ENCODE peak calls at places on chromosomes 7 and 10, in four cellular contexts. M, A, B and I are unnamed samples.

GRCh38 chr10:4719040-4719439 is 107.0 kb upstream of the AKR1E2 start:
- DNase-seq in A (no peak), B (no peak), M (no peak), I (no peak)

GRCh38 chr7:117011419-117012260 is 58.3 kb downstream of the ST7 start:
- DNase-seq in B (peak), M (no peak), A (no peak), I (no peak)

GRCh38 chr10:86139066-86139657 is 227.4 kb downstream of the GRID1 start:
- DNase-seq in B (peak), A (peak), M (no peak), I (peak)

GRCh38 chr7:37372750-37373149 is 75.9 kb downstream of the ELMO1 start:
- DNase-seq in B (no peak), M (no peak), A (no peak), I (no peak)

GRCh38 chr7:41312235-41312634 is 390.7 kb downstream of the INHBA start:
- DNase-seq in B (no peak), A (no peak), M (no peak), I (no peak)

GRCh38 chr7:108263364-108263951 is 133.3 kb upstream of the LAMB4 start:
- DNase-seq in A (no peak), M (no peak), B (no peak), I (no peak)

GRCh38 chr10:132884691-132885271 is 57.6 kb downstream of the CFAP46 start:
- DNase-seq in A (no peak), B (no peak), M (peak), I (no peak)

GRCh38 chr7:102024005-102024768 is 206.8 kb downstream of the CUX1 start:
- DNase-seq in B (no peak), M (no peak), A (no peak), I (no peak)

GRCh38 chr7:80392229-80393169 is 119.4 kb downstream of the GNAT3 start:
- DNase-seq in A (no peak), B (no peak), M (no peak), I (no peak)

GRCh38 chr10:26863677-26864076 is 2.9 kb upstream of the ABI1 start:
- DNase-seq in A (no peak), M (no peak), B (no peak), I (no peak)

GRCh38 chr10:62050941-62051433 is 149.5 kb downstream of the ARID5B start:
- DNase-seq in A (no peak), B (peak), M (no peak), I (no peak)

GRCh38 chr10:69324583-69324982 is 46.3 kb downstream of the HK1 start:
- DNase-seq in A (no peak), M (no peak), B (no peak), I (no peak)

GRCh38 chr10:78974409-78975317 is 94.1 kb upstream of the ZMIZ1 start:
- DNase-seq in A (peak), M (no peak), B (peak), I (peak)

GRCh38 chr10:131207584-131208532 is 103.7 kb downstream of the TCERG1L start:
- DNase-seq in M (peak), A (no peak), B (no peak), I (peak)

GRCh38 chr7:29853775-29854174 is 47.5 kb downstream of the WIPF3 start:
- DNase-seq in A (no peak), B (no peak), M (no peak), I (no peak)

GRCh38 chr10:76684968-76685367 is 952.6 kb downstream of the KCNMA1 start:
- DNase-seq in M (no peak), A (no peak), B (no peak), I (no peak)

GRCh38 chr7:93245525-93246432 is 13.6 kb downstream of the VPS50 start:
- DNase-seq in B (peak), M (no peak), A (no peak), I (no peak)

GRCh38 chr7:153061913-153062528 is 302.5 kb downstream of the ACTR3B start:
- DNase-seq in B (peak), M (no peak), A (no peak), I (peak)

GRCh38 chr7:33764752-33765451 is 140.4 kb upstream of the BMPER start:
- DNase-seq in B (no peak), M (no peak), A (no peak), I (no peak)

GRCh38 chr7:117381357-117381756 is 45.9 kb downstream of the ASZ1 start:
- DNase-seq in A (no peak), M (no peak), B (no peak), I (no peak)

GRCh38 chr7:30237271-30237695 is 47.1 kb upstream of the ZNRF2 start:
- DNase-seq in A (no peak), M (no peak), B (no peak), I (no peak)

GRCh38 chr10:66642217-66642616 is 283.6 kb upstream of the LRRTM3 start:
- DNase-seq in M (no peak), B (no peak), A (no peak), I (no peak)

GRCh38 chr7:155020996-155021395 is 18.1 kb upstream of the PAXIP1 start:
- DNase-seq in A (no peak), B (peak), M (no peak), I (peak)

GRCh38 chr7:101390901-101391301 is 28.2 kb downstream of the COL26A1 start:
- DNase-seq in M (no peak), B (peak), A (peak), I (peak)

GRCh38 chr7:116955801-116956514 is 2.7 kb downstream of the ST7 start:
- DNase-seq in M (no peak), A (no peak), B (no peak), I (no peak)

GRCh38 chr10:78770167-78771090 is 298.3 kb upstream of the ZMIZ1 start:
- DNase-seq in A (no peak), B (no peak), M (no peak), I (no peak)

GRCh38 chr10:97333601-97334369 is 744 bp downstream of the FRAT2 start:
- DNase-seq in M (no peak), B (peak), A (peak), I (peak)

GRCh38 chr7:121032645-121033460 is 44.3 kb downstream of the CPED1 start:
- DNase-seq in M (no peak), A (no peak), B (no peak), I (no peak)

GRCh38 chr7:139745330-139746143 is 32.3 kb downstream of the HIPK2 start:
- DNase-seq in A (no peak), M (no peak), B (no peak), I (no peak)

GRCh38 chr7:17663056-17663675 is 277.1 kb downstream of the SNX13 start:
- DNase-seq in A (no peak), M (no peak), B (no peak), I (no peak)

GRCh38 chr10:52906046-52906445 is 133.5 kb upstream of the MBL2 start:
- DNase-seq in A (no peak), B (no peak), M (no peak), I (no peak)

GRCh38 chr7:44693641-44694313 is 54.9 kb upstream of the ZMIZ2 start:
- DNase-seq in B (no peak), A (no peak), M (no peak), I (no peak)

GRCh38 chr10:67763499-67764011 is 67.6 kb upstream of the CTNNA3 start:
- DNase-seq in B (peak), M (peak), A (peak), I (peak)

GRCh38 chr7:159027091-159027802 is 117.4 kb downstream of the VIPR2 start:
- DNase-seq in A (no peak), B (no peak), M (peak), I (peak)

GRCh38 chr10:100508691-100509150 is 10.9 kb downstream of the SEC31B start:
- DNase-seq in B (peak), A (no peak), M (no peak), I (peak)

GRCh38 chr10:98135222-98135899 is 904 bp downstream of the R3HCC1L start:
- DNase-seq in M (no peak), B (peak), A (no peak), I (no peak)

GRCh38 chr7:36916619-36917018 is 192.3 kb upstream of the AOAH start:
- DNase-seq in M (no peak), A (no peak), B (no peak), I (no peak)

GRCh38 chr7:47291461-47292051 is 290.4 kb downstream of the TNS3 start:
- DNase-seq in B (no peak), M (no peak), A (no peak), I (no peak)

GRCh38 chr7:113256883-113257531 is 138.7 kb upstream of the SMIM30 start:
- DNase-seq in A (no peak), M (no peak), B (no peak), I (no peak)

DNA sequence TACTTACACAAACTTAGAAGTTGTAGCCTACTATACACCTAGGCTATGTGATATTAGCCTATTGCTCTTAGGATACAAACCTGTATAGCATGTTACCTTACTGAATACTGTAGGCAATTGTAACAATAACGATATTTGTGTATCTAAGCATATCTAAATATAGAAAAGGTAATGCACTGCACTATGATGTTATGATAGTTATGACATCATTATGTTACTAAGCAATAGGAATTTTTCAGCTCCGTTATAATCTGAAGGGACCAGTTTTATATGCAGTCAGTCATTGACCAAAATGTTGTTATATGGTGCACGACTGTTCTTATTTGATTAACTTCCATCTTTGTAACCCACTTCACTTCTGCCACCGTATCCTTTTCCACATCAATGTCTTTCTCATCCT is 62.0 kb downstream of the CCSER2 start:
- DNase-seq in M (no peak), A (no peak), B (no peak), I (no peak)
- TF ChIP-seq CTCF in M (no peak), A (no peak), B (no peak), I (no peak)

DNA sequence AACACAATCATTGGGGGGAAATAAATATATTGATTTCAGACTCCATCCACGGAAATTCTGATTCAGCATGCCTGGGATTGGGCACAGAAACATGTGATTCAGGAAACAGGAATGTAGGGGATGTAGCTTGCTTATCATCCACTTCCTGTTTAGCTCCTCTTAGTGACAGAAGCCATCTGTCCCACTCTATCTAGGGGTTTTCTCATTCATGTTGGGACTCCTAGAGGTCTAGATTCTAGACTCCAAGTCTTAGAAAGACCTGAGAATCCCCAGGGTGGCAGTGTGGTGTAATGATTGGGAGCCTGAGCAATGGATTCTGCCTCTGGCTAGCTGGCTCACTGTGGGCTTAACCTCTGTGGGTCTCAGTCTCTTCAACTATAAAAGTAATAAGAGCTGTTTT is 67.9 kb downstream of the CDK1 start:
- DNase-seq in B (peak), M (no peak), A (no peak), I (no peak)
- TF ChIP-seq CTCF in B (peak), M (no peak), A (no peak), I (no peak)

GRCh38 chr7:129055294-129055816 is 444 bp upstream of the TNPO3 start:
- DNase-seq in M (no peak), A (no peak), B (no peak), I (no peak)

GRCh38 chr7:129053938-129054437 is 923 bp downstream of the TNPO3 start:
- DNase-seq in M (no peak), A (no peak), B (no peak), I (no peak)

GRCh38 chr7:129055861-129056464 is 1.1 kb upstream of the TNPO3 start:
- DNase-seq in M (no peak), A (no peak), B (no peak), I (peak)

GRCh38 chr7:129052441-129052840 is 2.5 kb downstream of the TNPO3 start:
- DNase-seq in M (no peak), A (no peak), B (no peak), I (no peak)

DNA sequence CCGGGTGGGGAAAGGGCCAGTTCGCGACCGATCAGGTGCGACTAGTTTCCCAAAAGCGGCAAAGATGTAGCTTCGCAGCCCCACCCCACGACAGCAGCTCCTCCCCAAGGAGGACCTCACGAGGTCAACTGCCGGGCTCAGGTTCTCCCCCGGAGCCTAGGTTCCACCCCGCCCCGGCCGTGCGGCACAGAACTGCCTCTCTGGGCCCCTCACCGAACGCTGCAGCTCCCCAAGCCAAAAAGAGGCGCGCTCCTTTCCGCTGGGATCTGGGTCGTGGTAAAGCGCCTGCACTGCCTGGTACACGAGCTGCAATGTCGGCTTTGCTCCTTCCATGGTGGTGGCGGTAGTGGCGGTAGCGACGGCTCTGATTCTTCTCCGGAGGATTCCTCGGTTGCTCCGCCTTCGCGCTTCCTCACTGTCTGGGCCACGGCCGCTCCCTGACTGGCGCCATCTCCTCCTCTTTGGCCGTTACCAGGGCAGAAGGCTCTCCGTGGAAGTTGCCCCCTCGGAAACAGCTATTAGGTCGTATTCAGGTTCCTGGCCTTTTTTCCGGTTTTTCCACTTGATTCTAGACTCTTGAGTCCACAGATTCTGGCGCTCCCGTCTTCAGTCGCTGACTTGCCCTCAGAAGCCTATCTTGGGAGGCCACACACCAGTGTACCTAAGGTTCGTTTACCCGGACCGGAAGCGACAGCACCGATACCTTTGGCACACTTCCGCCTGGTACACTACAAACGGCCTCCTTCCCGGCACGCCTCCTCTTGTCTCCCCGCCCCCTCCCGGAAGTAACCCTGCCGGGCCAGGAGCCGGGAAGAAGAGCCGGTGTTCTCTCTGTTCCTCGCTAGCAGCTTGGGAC is at the start of gene TNPO3:
- DNase-seq in A (peak), B (peak), M (peak), I (peak)
- TF ChIP-seq CTCF in A (no peak), B (no peak), M (no peak), I (no peak)

GRCh38 chr7:49635800-49636199 is 137.6 kb upstream of the VWC2 start:
- DNase-seq in B (no peak), A (no peak), M (no peak), I (no peak)

GRCh38 chr7:49624611-49625010 is 148.8 kb upstream of the VWC2 start:
- DNase-seq in B (no peak), A (no peak), M (no peak), I (no peak)

GRCh38 chr7:49631071-49631826 is 142.2 kb upstream of the VWC2 start:
- DNase-seq in M (no peak), A (no peak), B (no peak), I (no peak)

DNA sequence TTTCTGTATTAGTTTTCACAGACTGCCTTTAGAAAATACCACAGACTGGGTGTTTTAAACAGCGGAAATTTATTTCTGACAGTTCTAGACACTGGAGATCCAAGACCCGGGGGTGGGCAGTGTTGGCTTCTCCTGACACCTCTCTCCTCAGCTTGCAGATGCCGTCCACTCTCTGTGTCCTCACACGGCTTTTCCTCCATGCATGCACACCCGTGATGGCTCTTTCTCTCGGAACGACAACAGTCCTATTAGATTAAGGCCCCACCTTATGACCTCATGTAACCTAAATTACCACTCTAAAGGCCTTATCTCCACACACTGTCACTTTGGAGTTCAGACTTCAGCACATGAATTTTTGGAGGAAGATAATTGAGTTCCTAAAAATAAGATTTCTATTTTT is 142.9 kb upstream of the VWC2 start:
- DNase-seq in A (no peak), B (no peak), M (no peak), I (no peak)
- TF ChIP-seq CTCF in A (no peak), B (no peak), M (no peak), I (no peak)

GRCh38 chr10:58477122-58477521 is 35.5 kb upstream of the BICC1 start:
- DNase-seq in M (no peak), B (peak), A (no peak), I (peak)

GRCh38 chr10:58475322-58476277 is 37.1 kb upstream of the BICC1 start:
- DNase-seq in M (no peak), A (no peak), B (no peak), I (no peak)

GRCh38 chr10:58479016-58479415 is 33.7 kb upstream of the BICC1 start:
- DNase-seq in B (no peak), M (no peak), A (no peak), I (no peak)

GRCh38 chr10:58480321-58480720 is 32.4 kb upstream of the BICC1 start:
- DNase-seq in M (no peak), A (no peak), B (no peak), I (no peak)

DNA sequence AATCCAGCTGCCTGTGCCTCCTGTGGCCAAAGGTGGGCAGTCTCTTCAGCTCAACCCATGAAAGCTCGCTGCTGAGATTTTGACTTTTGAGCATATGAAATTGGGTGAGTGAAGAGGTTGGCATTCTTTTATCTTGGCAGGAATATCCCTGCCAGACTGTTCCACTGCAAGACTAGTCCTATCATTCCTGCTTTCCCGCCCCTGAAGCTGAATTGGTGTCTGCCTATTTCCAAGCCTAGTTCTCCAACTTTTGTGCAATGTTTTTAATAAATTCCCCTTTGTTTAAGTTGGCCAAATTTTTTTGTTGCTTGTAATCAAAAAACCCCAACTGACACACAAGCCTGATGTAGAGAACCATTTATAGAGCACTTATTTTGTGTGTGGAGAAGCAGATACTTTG is 34.8 kb upstream of the BICC1 start:
- DNase-seq in M (no peak), B (peak), A (no peak), I (no peak)
- TF ChIP-seq CTCF in M (no peak), B (peak), A (no peak), I (no peak)

GRCh38 chr7:148609045-148609725 is 18.6 kb downstream of the C7orf33 start:
- DNase-seq in M (no peak), B (no peak), A (no peak), I (no peak)

GRCh38 chr7:148607151-148607661 is 16.6 kb downstream of the C7orf33 start:
- DNase-seq in A (no peak), M (no peak), B (peak), I (peak)

GRCh38 chr7:148615085-148615750 is 24.7 kb downstream of the C7orf33 start:
- DNase-seq in B (no peak), M (no peak), A (no peak), I (no peak)

GRCh38 chr7:148611692-148612091 is 21.1 kb downstream of the C7orf33 start:
- DNase-seq in A (no peak), M (no peak), B (peak), I (peak)
- TF ChIP-seq CTCF in A (no peak), M (no peak), B (peak), I (peak)

GRCh38 chr7:99451936-99452335 is 13.2 kb downstream of the CPSF4 start:
- DNase-seq in B (no peak), M (no peak), A (no peak), I (no peak)

GRCh38 chr7:99448855-99449254 is 10.1 kb downstream of the CPSF4 start:
- DNase-seq in B (no peak), M (no peak), A (no peak), I (no peak)

GRCh38 chr7:99446096-99446495 is 7.4 kb downstream of the CPSF4 start:
- DNase-seq in A (no peak), B (no peak), M (no peak), I (no peak)

GRCh38 chr7:99452541-99452940 is 13.4 kb downstream of the ATP5MF start:
- DNase-seq in M (no peak), B (no peak), A (no peak), I (no peak)

GRCh38 chr7:99447943-99448342 is 9.2 kb downstream of the CPSF4 start:
- DNase-seq in B (peak), M (no peak), A (no peak), I (no peak)
- TF ChIP-seq CTCF in B (peak), M (no peak), A (no peak), I (peak)

GRCh38 chr10:49594594-49594993 is 15.5 kb upstream of the SLC18A3 start:
- DNase-seq in M (no peak), B (peak), A (peak), I (peak)
- TF ChIP-seq CTCF in M (peak), B (peak), A (peak), I (peak)

GRCh38 chr7:78779788-78780187 is 673.7 kb downstream of the MAGI2 start:
- DNase-seq in B (peak), A (no peak), M (no peak), I (no peak)
- TF ChIP-seq CTCF in B (peak), A (no peak), M (no peak), I (peak)

GRCh38 chr10:115049318-115049717 is 43.8 kb upstream of the ATRNL1 start:
- DNase-seq in M (no peak), B (no peak), A (no peak), I (no peak)
- TF ChIP-seq CTCF in M (no peak), B (peak), A (no peak), I (peak)